ENCODE peak calls at places on chromosomes 6 and 20, in four cellular contexts. I is GM12865, K is fibroblast of the aortic adventitia, R is A673. J is an unnamed sample.

GRCh38 chr6:26660096-26660425 is 515 bp upstream of the ZNF322 start:
- DNase-seq in I (peak), K (peak), R (peak), J (peak)

GRCh38 chr6:158033751-158034702 is 52.4 kb downstream of the SYNJ2 start:
- DNase-seq in I (no peak), K (peak), R (no peak), J (no peak)

GRCh38 chr20:7302256-7302655 is 534.8 kb downstream of the BMP2 start:
- DNase-seq in I (no peak), K (no peak), R (no peak), J (no peak)

GRCh38 chr6:124334359-124334758 is 530.7 kb downstream of the NKAIN2 start:
- DNase-seq in I (no peak), K (no peak), R (no peak), J (no peak)

GRCh38 chr6:56719310-56719709 is 76.6 kb upstream of the DST start:
- DNase-seq in I (no peak), K (no peak), R (no peak), J (peak)

GRCh38 chr6:37177950-37178517 is 8.1 kb downstream of the PIM1 start:
- DNase-seq in I (no peak), K (no peak), R (no peak), J (no peak)

GRCh38 chr6:38804368-38804767 is 89.3 kb downstream of the DNAH8 start:
- DNase-seq in I (no peak), K (no peak), R (no peak), J (no peak)

GRCh38 chr20:50053790-50054547 is 59.0 kb downstream of the UBE2V1 start:
- DNase-seq in I (no peak), K (no peak), R (no peak), J (no peak)

GRCh38 chr6:111450087-111450486 is 32.9 kb downstream of the REV3L start:
- DNase-seq in I (no peak), K (no peak), R (no peak), J (no peak)

GRCh38 chr20:29878281-29878741 is 1379.2 kb upstream of the DEFB115 start:
- DNase-seq in I (peak), K (no peak), R (no peak), J (no peak)

GRCh38 chr6:63640062-63640461 is 4.5 kb downstream of the PHF3 start:
- DNase-seq in I (no peak), K (peak), R (no peak), J (peak)

GRCh38 chr20:25563876-25564275 is 21.5 kb downstream of the NINL start:
- DNase-seq in I (no peak), K (no peak), R (no peak), J (no peak)

GRCh38 chr20:23625236-23625964 is 12.4 kb downstream of the CST3 start:
- DNase-seq in I (peak), K (no peak), R (no peak), J (no peak)

GRCh38 chr6:56688521-56688920 is 45.8 kb upstream of the DST start:
- DNase-seq in I (no peak), K (no peak), R (no peak), J (peak)

GRCh38 chr6:43089874-43090556 is 13.9 kb downstream of the PTK7 start:
- DNase-seq in I (no peak), K (no peak), R (no peak), J (peak)

GRCh38 chr6:115783402-115784061 is 277.2 kb downstream of the FRK start:
- DNase-seq in I (no peak), K (peak), R (no peak), J (no peak)

GRCh38 chr6:43285832-43286231 is 12.2 kb upstream of the SLC22A7 start:
- DNase-seq in I (no peak), K (no peak), R (no peak), J (no peak)

GRCh38 chr20:35660122-35660937 is 4.4 kb downstream of the CPNE1 start:
- DNase-seq in I (peak), K (no peak), R (no peak), J (no peak)

GRCh38 chr20:23651117-23651516 is 13.4 kb upstream of the CST3 start:
- DNase-seq in I (no peak), K (no peak), R (no peak), J (no peak)

GRCh38 chr6:42615518-42615917 is 51.7 kb downstream of the UBR2 start:
- DNase-seq in I (no peak), K (no peak), R (no peak), J (no peak)

GRCh38 chr6:113859349-113860164 is 2.4 kb downstream of the MARCKS start:
- DNase-seq in I (peak), K (peak), R (no peak), J (peak)

GRCh38 chr6:150485559-150486517 is 113.8 kb upstream of the PLEKHG1 start:
- DNase-seq in I (no peak), K (peak), R (peak), J (no peak)

GRCh38 chr6:32982084-32982701 is 13.8 kb downstream of the BRD2 start:
- DNase-seq in I (peak), K (no peak), R (peak), J (no peak)

GRCh38 chr20:44720994-44721784 is 6.0 kb downstream of the CCN5 start:
- DNase-seq in I (no peak), K (peak), R (no peak), J (peak)

GRCh38 chr6:96499781-96500180 is 21.8 kb upstream of the UFL1 start:
- DNase-seq in I (peak), K (no peak), R (no peak), J (no peak)

GRCh38 chr6:33372532-33373123 is 19.0 kb upstream of the KIFC1 start:
- DNase-seq in I (no peak), K (no peak), R (no peak), J (no peak)

GRCh38 chr6:135938588-135939215 is 87.2 kb downstream of the PDE7B start:
- DNase-seq in I (peak), K (peak), R (peak), J (no peak)
- TF ChIP-seq CTCF in I (peak), K (peak), R (peak), J (peak)

DNA sequence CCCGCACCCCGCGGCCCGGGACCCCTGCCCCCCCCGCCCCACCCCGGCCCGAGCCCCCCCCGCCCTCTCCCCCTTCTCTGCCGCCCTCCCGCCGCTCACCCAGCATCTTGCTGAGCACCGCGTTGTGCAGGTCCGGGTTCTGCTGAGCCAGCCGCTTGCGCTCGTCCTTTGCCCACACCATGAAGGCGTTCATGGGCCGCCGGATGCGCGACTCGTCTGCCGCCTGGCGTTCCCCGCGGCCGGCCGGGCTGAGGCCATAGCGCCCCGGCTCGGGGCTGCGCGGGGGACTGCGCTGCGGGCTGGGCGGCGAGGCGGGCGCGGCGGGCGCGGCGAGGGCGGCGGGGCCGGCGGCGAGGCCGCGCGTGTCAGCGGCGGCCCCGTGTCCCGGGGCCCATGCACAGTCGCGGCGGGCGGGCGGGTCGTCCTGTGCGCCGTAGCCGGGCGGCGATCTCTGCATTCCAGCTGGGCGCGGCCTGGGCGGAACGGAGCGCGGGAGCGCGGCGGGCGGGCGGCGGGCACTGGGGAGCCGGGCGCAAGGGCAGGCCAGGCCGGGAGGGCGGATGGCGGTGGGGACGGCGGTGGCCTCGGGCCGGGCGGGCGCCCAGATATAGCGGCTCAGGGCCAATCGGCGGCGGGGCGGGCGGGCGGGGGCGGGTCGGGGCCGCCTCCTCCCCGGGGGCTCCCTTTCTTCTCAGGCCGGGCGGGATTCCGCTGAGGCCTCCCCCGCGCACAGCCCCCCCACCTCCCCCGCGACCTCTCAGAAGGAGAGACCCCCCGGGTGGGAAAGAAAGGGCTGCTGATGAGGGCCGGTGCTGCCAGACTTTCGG is at the start of gene SOX18:
- DNase-seq in I (peak), K (peak), R (peak), J (no peak)
- TF ChIP-seq CTCF in I (no peak), K (no peak), R (no peak), J (no peak)

GRCh38 chr20:53827292-53827995 is 233.8 kb upstream of the ZNF217 start:
- DNase-seq in I (no peak), K (no peak), R (no peak), J (no peak)

GRCh38 chr20:53829706-53830521 is 236.3 kb upstream of the ZNF217 start:
- DNase-seq in I (peak), K (peak), R (peak), J (no peak)

GRCh38 chr20:53829086-53829703 is 235.6 kb upstream of the ZNF217 start:
- DNase-seq in I (peak), K (peak), R (peak), J (peak)

GRCh38 chr20:53827996-53828672 is 234.5 kb upstream of the ZNF217 start:
- DNase-seq in I (no peak), K (peak), R (peak), J (peak)

GRCh38 chr20:53828673-53829085 is 235.0 kb upstream of the ZNF217 start:
- DNase-seq in I (no peak), K (peak), R (peak), J (peak)
- TF ChIP-seq CTCF in I (no peak), K (peak), R (peak), J (peak)

GRCh38 chr6:122399055-122399347 is 451 bp upstream of the HSF2 start:
- DNase-seq in I (no peak), K (no peak), R (no peak), J (no peak)

GRCh38 chr6:122401104-122401503 is 1.7 kb downstream of the HSF2 start:
- DNase-seq in I (no peak), K (no peak), R (no peak), J (no peak)

GRCh38 chr6:122400121-122400450 is 634 bp downstream of the HSF2 start:
- DNase-seq in I (no peak), K (peak), R (peak), J (peak)

GRCh38 chr6:122400467-122401089 is 1.1 kb downstream of the HSF2 start:
- DNase-seq in I (peak), K (peak), R (no peak), J (no peak)

GRCh38 chr6:122399348-122400120 is at the start of gene HSF2:
- DNase-seq in I (peak), K (peak), R (peak), J (peak)
- TF ChIP-seq CTCF in I (peak), K (peak), R (no peak), J (peak)

J was measured in HFFc6.